ENCODE peak calls at places on chromosome 21, in five cellular contexts. L is stimulated activated CD8-positive, alpha-beta memory T cell treated with anti-CD3 and anti-CD28 coated beads, Interleukin-4, amount 100 ng/mL, for 1 hour; E is NB4; K is LHCN-M2; O is fibroblast of mammary gland. V is an unnamed sample.
A peak's percentile ranks its signal among the peaks of the same experiment; 100 is the strongest.

GRCh38 chr21:40177979-40178378 is 310.7 kb downstream of the PCP4 start:
- DNase-seq in O (no peak), K (no peak), E (no peak), L (no peak), V (no peak)

GRCh38 chr21:15062566-15062965 is 2.2 kb downstream of the NRIP1 start:
- DNase-seq in O (peak; percentile 62), L (no peak), K (peak; percentile 50), E (no peak), V (peak; percentile 26)

GRCh38 chr21:29989634-29990234 is 49.9 kb upstream of the GRIK1 start:
- DNase-seq in E (peak; percentile 1), L (no peak), K (no peak), O (peak; percentile 1), V (no peak)

GRCh38 chr21:46154155-46154954 is 1.0 kb downstream of the FTCD start:
- DNase-seq in E (no peak), O (no peak), L (no peak), K (no peak), V (no peak)

GRCh38 chr21:38334866-38335265 is 78.1 kb downstream of the KCNJ15 start:
- DNase-seq in O (no peak), L (no peak), E (no peak), K (no peak), V (no peak)

GRCh38 chr21:38669186-38669585 is 136.5 kb upstream of the ETS2 start:
- DNase-seq in E (peak; percentile 33), O (peak; percentile 36), K (peak; percentile 13), L (no peak), V (peak; percentile 66)

GRCh38 chr21:44432841-44433790 is 22.2 kb upstream of the LRRC3 start:
- DNase-seq in K (no peak), O (no peak), E (no peak), L (no peak), V (no peak)

GRCh38 chr21:43731891-43732711 is 13.2 kb downstream of the PDXK start:
- DNase-seq in K (no peak), O (peak; percentile 77), E (no peak), L (no peak), V (peak; percentile 77)

GRCh38 chr21:17492415-17493168 is 20.3 kb upstream of the CXADR start:
- DNase-seq in E (no peak), O (peak; percentile 61), L (no peak), K (no peak), V (peak; percentile 58)

GRCh38 chr21:37700641-37701202 is 215.5 kb downstream of the KCNJ6 start:
- DNase-seq in L (no peak), E (peak; percentile 87), K (peak; percentile 91), O (peak; percentile 87), V (peak; percentile 84)

GRCh38 chr21:29413683-29414082 is 115.0 kb downstream of the BACH1 start:
- DNase-seq in O (no peak), K (no peak), L (no peak), E (no peak), V (no peak)

GRCh38 chr21:15355066-15355465 is 290.3 kb upstream of the NRIP1 start:
- DNase-seq in L (no peak), K (no peak), E (no peak), O (no peak), V (no peak)

GRCh38 chr21:36854391-36854790 is 112.1 kb downstream of the HLCS start:
- DNase-seq in O (peak; percentile 42), E (peak; percentile 70), L (no peak), K (peak; percentile 55), V (peak; percentile 36)

GRCh38 chr21:41965045-41965444 is 11.2 kb upstream of the C2CD2 start:
- DNase-seq in L (no peak), E (no peak), O (no peak), K (no peak), V (no peak)

GRCh38 chr21:43882952-43883492 is 18.0 kb downstream of the AGPAT3 start:
- DNase-seq in E (no peak), O (no peak), K (no peak), L (no peak), V (no peak)